ENCODE peak calls at places on chromosomes 7 and 10, in nine cellular contexts. P, U, O, I, N, T, K, R and M are unnamed samples.

GRCh38 chr7:28410628-28411578 is 1.4 kb upstream of the CREB5 start:
- DNase-seq in P (peak; percentile 61), U (peak; percentile 81), O (peak; percentile 71), I (no peak), N (peak; percentile 37), T (no peak), K (peak; percentile 3), R (peak; percentile 13), M (no peak)

GRCh38 chr10:59361659-59362183 is 628 bp downstream of the FAM13C start:
- DNase-seq in P (no peak), U (no peak), O (no peak), I (no peak), N (peak; percentile 29), T (no peak), K (peak; percentile 23), R (no peak), M (no peak)

GRCh38 chr10:26779176-26779860 is 81.4 kb downstream of the ABI1 start:
- DNase-seq in P (no peak), U (no peak), O (no peak), I (no peak), N (no peak), T (no peak), K (no peak), R (no peak), M (peak; percentile 1)

GRCh38 chr10:46549171-46550075 is 7.0 kb downstream of the GPRIN2 start:
- DNase-seq in P (no peak), U (no peak), O (no peak), I (no peak), N (no peak), T (no peak), K (no peak), R (no peak), M (no peak)

GRCh38 chr7:149153346-149153745 is 6.1 kb downstream of the ZNF398 start:
- DNase-seq in P (no peak), U (no peak), O (no peak), I (no peak), N (no peak), T (no peak), K (no peak), R (no peak), M (no peak)

GRCh38 chr10:58830748-58831147 is 318.1 kb downstream of the BICC1 start:
- DNase-seq in P (peak; percentile 14), U (no peak), O (peak; percentile 47), I (no peak), N (no peak), T (no peak), K (no peak), R (no peak), M (no peak)

GRCh38 chr10:10627414-10627813 is 390.3 kb upstream of the CELF2 start:
- DNase-seq in P (no peak), U (no peak), O (no peak), I (no peak), N (no peak), T (no peak), K (no peak), R (no peak), M (no peak)

GRCh38 chr10:69057951-69058297 is 30.0 kb upstream of the SRGN start:
- DNase-seq in P (peak; percentile 62), U (peak; percentile 89), O (no peak), I (no peak), N (no peak), T (no peak), K (no peak), R (no peak), M (no peak)

GRCh38 chr10:117603726-117604125 is 61.2 kb downstream of the EMX2 start:
- DNase-seq in P (no peak), U (no peak), O (no peak), I (no peak), N (no peak), T (no peak), K (no peak), R (no peak), M (no peak)

GRCh38 chr7:151692721-151693120 is 173.0 kb upstream of the RHEB start:
- DNase-seq in P (no peak), U (no peak), O (peak; percentile 92), I (no peak), N (no peak), T (no peak), K (no peak), R (no peak), M (no peak)

GRCh38 chr10:22321156-22321711 is 335 bp downstream of the BMI1 start:
- DNase-seq in P (peak; percentile 80), U (peak; percentile 70), O (peak; percentile 88), I (peak; percentile 66), N (peak; percentile 70), T (no peak), K (no peak), R (peak; percentile 55), M (peak; percentile 73)

GRCh38 chr10:27041196-27041595 is 59.1 kb downstream of the ANKRD26 start:
- DNase-seq in P (peak; percentile 17), U (no peak), O (no peak), I (no peak), N (no peak), T (no peak), K (no peak), R (no peak), M (no peak)

GRCh38 chr7:149459540-149460433 is 1.1 kb downstream of the ZNF777 start:
- DNase-seq in P (peak; percentile 2), U (peak; percentile 24), O (peak; percentile 55), I (no peak), N (peak; percentile 15), T (no peak), K (no peak), R (no peak), M (no peak)

GRCh38 chr7:141671705-141672496 is 30.1 kb downstream of the DENND11 start:
- DNase-seq in P (no peak), U (no peak), O (no peak), I (no peak), N (no peak), T (no peak), K (no peak), R (no peak), M (no peak)

GRCh38 chr7:138979988-138980574 is 1.1 kb downstream of the KIAA1549 start:
- DNase-seq in P (peak; percentile 22), U (peak; percentile 33), O (peak; percentile 55), I (no peak), N (peak; percentile 34), T (no peak), K (peak; percentile 18), R (no peak), M (no peak)

GRCh38 chr7:142353147-142354058 is 95.5 kb upstream of the PRSS58 start:
- DNase-seq in P (no peak), U (no peak), O (no peak), I (no peak), N (no peak), T (no peak), K (no peak), R (no peak), M (no peak)

GRCh38 chr10:60197206-60197605 is 192.5 kb downstream of the ANK3 start:
- DNase-seq in P (no peak), U (no peak), O (no peak), I (no peak), N (no peak), T (no peak), K (no peak), R (no peak), M (no peak)

GRCh38 chr7:129041142-129041928 is 13.6 kb downstream of the TNPO3 start:
- DNase-seq in P (no peak), U (no peak), O (no peak), I (no peak), N (no peak), T (no peak), K (no peak), R (no peak), M (no peak)

GRCh38 chr7:33784000-33784399 is 121.3 kb upstream of the BMPER start:
- DNase-seq in P (no peak), U (no peak), O (no peak), I (no peak), N (no peak), T (no peak), K (no peak), R (no peak), M (no peak)